ENCODE peak calls at places on chromosomes 13 and 19, in nine cellular contexts. D is aorta, J is OCI-LY7, Q is adrenal gland, R is hepatocyte, G is IMR-90, B is body of pancreas, S is mesendoderm, K is HepG2. M is an unnamed sample. For H3K36me3, the result is how much of the 10 kb centered on the place peaks cover.

GRCh38 chr13:24605923-24606372 is 74.3 kb upstream of the ATP12A start:
- DNase-seq in J (no peak), R (peak), B (no peak), S (peak), D (no peak), K (peak), Q (no peak), G (peak), M (no peak)

GRCh38 chr13:66992183-66992582 is 238.0 kb downstream of the PCDH9 start:
- DNase-seq in B (no peak), S (no peak), K (no peak), R (no peak), D (no peak), Q (no peak), J (peak), G (peak), M (no peak)

GRCh38 chr19:11377237-11377636 is 2.8 kb downstream of the SWSAP1 start:
- DNase-seq in Q (peak), K (no peak), G (peak), S (no peak), R (peak), B (no peak), J (peak), D (peak), M (peak)

GRCh38 chr13:44174769-44175425 is 198.7 kb upstream of the SERP2 start:
- DNase-seq in G (peak), B (no peak), R (peak), Q (no peak), D (no peak), J (no peak), S (peak), K (no peak), M (no peak)

GRCh38 chr13:41512441-41512840 is 55.1 kb downstream of the RGCC start:
- DNase-seq in R (no peak), Q (no peak), G (no peak), B (no peak), K (no peak), D (no peak), S (no peak), J (peak), M (no peak)

GRCh38 chr13:113620036-113620435 is 35.5 kb downstream of the TFDP1 start:
- DNase-seq in J (no peak), Q (no peak), B (no peak), G (no peak), S (no peak), K (no peak), D (no peak), R (no peak), M (no peak)

GRCh38 chr13:73074101-73074500 is 15.3 kb downstream of the KLF5 start:
- DNase-seq in Q (no peak), G (peak), R (no peak), S (no peak), D (no peak), K (no peak), J (no peak), B (no peak), M (no peak)

GRCh38 chr19:19098084-19098702 is 34.4 kb downstream of the SLC25A42 start:
- DNase-seq in R (no peak), Q (no peak), B (no peak), J (no peak), D (no peak), S (no peak), G (no peak), K (peak), M (no peak)

GRCh38 chr19:35162471-35163326 is 8.2 kb downstream of the FXYD5 start:
- DNase-seq in J (no peak), G (no peak), B (no peak), D (no peak), R (no peak), K (no peak), S (peak), Q (no peak), M (no peak)

GRCh38 chr19:29285187-29285687 is 72.3 kb upstream of the UQCRFS1 start:
- DNase-seq in D (no peak), J (no peak), K (no peak), B (no peak), Q (no peak), S (no peak), R (no peak), G (no peak), M (no peak)

GRCh38 chr13:73059460-73060250 is 850 bp downstream of the KLF5 start:
- DNase-seq in D (peak), B (peak), S (peak), Q (peak), J (peak), K (peak), R (peak), G (peak), M (peak)

GRCh38 chr19:33927789-33928457 is 131.3 kb downstream of the KCTD15 start:
- DNase-seq in G (no peak), J (no peak), B (no peak), R (no peak), K (no peak), D (no peak), S (no peak), Q (no peak), M (no peak)

GRCh38 chr13:36418022-36418805 is 14.1 kb upstream of the CCNA1 start:
- DNase-seq in S (peak), K (no peak), G (peak), R (no peak), J (no peak), B (peak), Q (no peak), D (no peak), M (no peak)

GRCh38 chr19:17183858-17184271 is 31.3 kb upstream of the USE1 start:
- DNase-seq in B (no peak), R (no peak), G (no peak), Q (no peak), S (no peak), D (no peak), J (peak), K (no peak), M (no peak)

DNA sequence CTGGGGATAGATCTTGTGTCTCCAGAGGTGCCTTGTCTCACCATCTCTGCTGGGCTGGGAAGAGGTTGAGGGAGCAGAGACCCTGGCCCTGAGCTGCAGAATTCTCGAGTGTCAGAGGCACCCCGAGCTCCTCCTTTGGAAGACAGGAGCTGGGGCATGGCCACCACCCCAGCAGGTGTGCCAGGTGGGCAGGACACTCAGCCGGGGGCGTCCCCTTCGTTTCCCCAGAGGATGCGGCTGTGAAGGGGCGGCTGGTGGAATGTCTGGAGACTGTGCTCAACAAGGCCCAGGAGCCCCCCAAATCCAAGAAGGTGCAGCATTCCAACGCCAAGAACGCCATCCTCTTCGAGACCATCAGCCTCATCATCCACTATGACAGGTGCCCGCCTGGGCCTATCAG is 14.5 kb downstream of the FUZ start:
- DNase-seq in G (no peak), R (no peak), Q (no peak), S (no peak), B (no peak), K (no peak), D (no peak), J (no peak), M (no peak)
- H3K36me3 ChIP-seq in G (half or more), R (under half), Q (under half), S (under half), B (under half), K (half or more), D (under half), J (half or more), M (under half)

GRCh38 chr19:959935-960502 is 24.1 kb upstream of the WDR18 start:
- DNase-seq in S (peak), R (peak), G (no peak), D (no peak), J (no peak), Q (no peak), B (no peak), K (peak), M (no peak)
- H3K36me3 ChIP-seq in S (under half), R (under half), G (half or more), D (under half), J (under half), Q (under half), B (under half), K (half or more), M (under half)

DNA sequence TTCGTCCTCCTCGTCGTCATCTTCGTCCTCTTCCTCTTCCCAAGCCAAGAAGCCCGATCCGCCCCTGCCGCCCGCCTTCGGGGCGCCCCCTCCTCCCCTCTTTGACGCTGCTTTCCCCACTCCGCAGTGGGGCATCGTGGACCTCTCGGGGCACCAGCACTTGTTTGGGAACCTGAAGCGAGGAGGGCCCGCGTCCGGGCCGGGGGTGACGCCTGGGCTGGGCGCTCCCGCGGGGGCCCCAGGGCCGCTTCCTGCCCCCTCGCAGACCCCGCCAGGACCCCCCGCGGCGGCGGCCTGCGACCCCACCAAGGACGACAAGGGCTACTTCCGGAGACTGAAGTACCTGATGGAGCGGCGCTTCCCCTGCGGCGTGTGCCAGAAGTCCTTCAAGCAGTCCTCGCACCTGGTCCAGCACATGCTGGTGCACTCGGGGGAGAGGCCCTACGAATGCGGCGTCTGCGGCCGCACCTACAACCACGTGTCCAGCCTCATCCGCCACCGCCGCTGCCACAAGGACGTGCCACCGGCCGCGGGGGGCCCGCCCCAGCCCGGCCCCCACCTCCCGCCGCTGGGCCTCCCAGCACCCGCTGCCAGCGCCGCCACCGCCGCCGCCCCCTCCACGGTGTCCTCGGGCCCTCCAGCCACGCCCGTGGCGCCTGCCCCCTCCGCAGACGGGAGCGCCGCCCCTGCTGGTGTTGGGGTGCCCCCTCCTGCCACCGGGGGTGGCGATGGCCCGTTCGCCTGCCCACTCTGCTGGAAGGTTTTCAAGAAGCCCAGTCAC is 8.7 kb downstream of the ZNF865 start:
- DNase-seq in B (no peak), S (no peak), R (no peak), D (no peak), K (no peak), J (no peak), G (no peak), Q (no peak), M (no peak)
- H3K36me3 ChIP-seq in B (under half), S (under half), R (under half), D (under half), K (under half), J (under half), G (under half), Q (under half), M (under half)

GRCh38 chr19:52370341-52370710 is 603 bp downstream of the ZNF880 start:
- DNase-seq in K (no peak), G (no peak), S (no peak), R (no peak), D (no peak), Q (no peak), J (no peak), B (no peak), M (no peak)

GRCh38 chr19:52369463-52370340 is at the start of gene ZNF880:
- DNase-seq in B (peak), R (peak), S (peak), G (peak), K (no peak), Q (peak), D (peak), J (no peak), M (peak)

GRCh38 chr19:52366414-52366824 is 3.3 kb upstream of the ZNF880 start:
- DNase-seq in S (no peak), R (no peak), J (no peak), Q (no peak), D (no peak), G (no peak), K (no peak), B (no peak), M (no peak)
- H3K36me3 ChIP-seq in S (under half), R (under half), J (under half), Q (under half), D (under half), G (under half), K (under half), B (under half), M (under half)